ENCODE peak calls at places on chromosome 18, in four cellular contexts. O is dermis blood vessel endothelial cell, P is NCI-H2107, M is fibroblast of pulmonary artery. J is an unnamed sample.

GRCh38 chr18:904135-905090 is at the start of gene ADCYAP1:
- DNase-seq in M (peak), O (no peak), P (no peak), J (peak)

GRCh38 chr18:9147440-9148238 is 11.1 kb downstream of the ANKRD12 start:
- DNase-seq in P (peak), M (peak), O (peak), J (peak)

GRCh38 chr18:58954986-58955385 is 90.3 kb downstream of the ZNF532 start:
- DNase-seq in M (no peak), O (no peak), P (no peak), J (no peak)

GRCh38 chr18:2240311-2240705 is 331.0 kb downstream of the METTL4 start:
- DNase-seq in M (no peak), P (no peak), O (no peak), J (no peak)

GRCh38 chr18:26549486-26550435 is 1.4 kb upstream of the KCTD1 start:
- DNase-seq in O (peak), P (no peak), M (peak), J (peak)

GRCh38 chr18:23816740-23817139 is 127.5 kb downstream of the LAMA3 start:
- DNase-seq in O (no peak), M (no peak), P (no peak), J (no peak)

GRCh38 chr18:47490882-47491281 is 239.4 kb upstream of the SKOR2 start:
- DNase-seq in P (no peak), M (no peak), O (peak), J (no peak)

GRCh38 chr18:13501896-13502295 is 224.5 kb downstream of the FAM210A start:
- DNase-seq in M (no peak), O (no peak), P (no peak), J (no peak)

GRCh38 chr18:72107647-72108046 is 436.5 kb downstream of the CBLN2 start:
- DNase-seq in P (no peak), O (peak), M (peak), J (peak)

GRCh38 chr18:27750014-27750413 is 426.9 kb downstream of the CDH2 start:
- DNase-seq in P (no peak), O (peak), M (peak), J (peak)

GRCh38 chr18:64271264-64271663 is 122.4 kb upstream of the LINC00305 start:
- DNase-seq in M (no peak), O (peak), P (no peak), J (peak)

GRCh38 chr18:14768241-14768640 is 20.3 kb downstream of the ANKRD30B start:
- DNase-seq in O (no peak), M (no peak), P (no peak), J (no peak)

GRCh38 chr18:62603211-62603610 is 80.4 kb downstream of the ZCCHC2 start:
- DNase-seq in O (no peak), P (no peak), M (no peak), J (no peak)

GRCh38 chr18:6920099-6920955 is 190.8 kb downstream of the ARHGAP28 start:
- DNase-seq in P (peak), M (peak), O (peak), J (peak)

GRCh38 chr18:61322265-61322873 is 10.9 kb upstream of the CDH20 start:
- DNase-seq in O (peak), P (peak), M (peak), J (peak)

GRCh38 chr18:460791-461190 is 39.7 kb downstream of the COLEC12 start:
- DNase-seq in M (no peak), O (no peak), P (no peak), J (no peak)

GRCh38 chr18:44320619-44321460 is 359.8 kb upstream of the SETBP1 start:
- DNase-seq in M (no peak), P (no peak), O (no peak), J (no peak)

GRCh38 chr18:24928479-24928878 is 423.5 kb downstream of the ZNF521 start:
- DNase-seq in P (no peak), O (no peak), M (no peak), J (no peak)

GRCh38 chr18:13436596-13436995 is 218.0 kb downstream of the LDLRAD4 start:
- DNase-seq in O (no peak), P (no peak), M (no peak), J (no peak)

GRCh38 chr18:1659190-1659589 is 754.5 kb downstream of the ADCYAP1 start:
- DNase-seq in M (no peak), P (no peak), O (no peak), J (no peak)

GRCh38 chr18:4068552-4069158 is 386.5 kb downstream of the DLGAP1 start:
- DNase-seq in P (peak), M (peak), O (peak), J (no peak)

GRCh38 chr18:49865401-49865800 is 52.1 kb upstream of the ACAA2 start:
- DNase-seq in O (no peak), M (no peak), P (no peak), J (peak)

GRCh38 chr18:9079863-9080528 is 22.5 kb upstream of the NDUFV2 start:
- DNase-seq in O (no peak), P (no peak), M (no peak), J (no peak)

GRCh38 chr18:37574113-37574512 is 8.5 kb upstream of the CELF4 start:
- DNase-seq in O (no peak), P (no peak), M (peak), J (no peak)

J was measured in COR-L47.